ENCODE peak calls at places on chromosomes 13 and 19, in seven cellular contexts. E, W, T, S, V, R and X are unnamed samples.

GRCh38 chr13:20394506-20394905 is 131.2 kb downstream of the CRYL1 start:
- DNase-seq in R (no peak), V (no peak), E (no peak), T (no peak), W (no peak), S (no peak), X (no peak)

GRCh38 chr13:67395577-67395976 is 165.4 kb upstream of the PCDH9 start:
- DNase-seq in W (no peak), V (no peak), S (no peak), R (no peak), T (no peak), E (no peak), X (no peak)

GRCh38 chr19:17076539-17076919 is 952 bp downstream of the MYO9B start:
- DNase-seq in T (no peak), V (no peak), E (peak; percentile 46), S (no peak), R (peak; percentile 33), W (no peak), X (no peak)

GRCh38 chr13:34019870-34020269 is 201.9 kb downstream of the RFC3 start:
- DNase-seq in S (no peak), T (no peak), V (no peak), E (peak; percentile 36), W (no peak), R (peak; percentile 55), X (no peak)

GRCh38 chr13:78147905-78148304 is 229.3 kb upstream of the EDNRB start:
- DNase-seq in S (no peak), R (peak; percentile 91), W (no peak), E (peak; percentile 88), T (peak; percentile 84), V (peak; percentile 25), X (no peak)

GRCh38 chr19:46040125-46040524 is 677 bp downstream of the IGFL4 start:
- DNase-seq in E (no peak), T (no peak), V (no peak), R (no peak), W (no peak), S (no peak), X (no peak)

GRCh38 chr13:71018544-71018943 is 848.5 kb downstream of the DACH1 start:
- DNase-seq in V (no peak), E (no peak), T (no peak), W (no peak), S (no peak), R (no peak), X (no peak)

GRCh38 chr19:17184381-17184841 is 30.7 kb upstream of the USE1 start:
- DNase-seq in V (peak; percentile 39), W (no peak), S (no peak), R (peak; percentile 33), E (no peak), T (peak; percentile 7), X (no peak)

GRCh38 chr19:48023011-48023410 is 20.9 kb downstream of the CABP5 start:
- DNase-seq in V (no peak), E (no peak), S (no peak), W (no peak), T (no peak), R (no peak), X (no peak)

GRCh38 chr13:67075239-67075638 is 154.9 kb downstream of the PCDH9 start:
- DNase-seq in E (no peak), R (no peak), T (peak; percentile 15), W (no peak), V (no peak), S (no peak), X (no peak)

GRCh38 chr19:52665047-52665446 is 26.9 kb upstream of the ZNF83 start:
- DNase-seq in V (no peak), E (no peak), R (no peak), S (no peak), W (no peak), T (no peak), X (no peak)

GRCh38 chr13:107209811-107210210 is 641.9 kb upstream of the ARGLU1 start:
- DNase-seq in E (no peak), R (no peak), W (no peak), S (no peak), T (peak; percentile 80), V (peak; percentile 67), X (no peak)

GRCh38 chr19:28694812-28695211 is 518.1 kb downstream of the UQCRFS1 start:
- DNase-seq in E (peak; percentile 82), R (peak; percentile 70), V (no peak), W (no peak), T (no peak), S (no peak), X (no peak)

GRCh38 chr19:14300281-14300680 is 81.0 kb upstream of the ADGRE5 start:
- DNase-seq in W (no peak), S (peak; percentile 54), V (no peak), E (peak; percentile 64), T (no peak), R (no peak), X (no peak)

GRCh38 chr13:103102482-103102881 is 36.3 kb upstream of the SLC10A2 start:
- DNase-seq in E (peak; percentile 79), W (no peak), T (no peak), S (no peak), V (no peak), R (no peak), X (no peak)

GRCh38 chr13:98509271-98510155 is 67.4 kb downstream of the STK24 start:
- DNase-seq in S (no peak), R (peak; percentile 71), T (peak; percentile 92), E (peak; percentile 59), V (peak; percentile 90), W (no peak), X (no peak)

GRCh38 chr13:110208116-110208515 is 98.8 kb downstream of the COL4A1 start:
- DNase-seq in V (no peak), S (no peak), T (no peak), E (no peak), R (no peak), W (no peak), X (no peak)

GRCh38 chr13:95485045-95485517 is 67.4 kb upstream of the CLDN10 start:
- DNase-seq in T (peak; percentile 42), R (peak; percentile 33), W (no peak), E (peak; percentile 42), V (no peak), S (no peak), X (no peak)

GRCh38 chr19:19445911-19446361 is 40.5 kb downstream of the GATAD2A start:
- DNase-seq in E (no peak), V (no peak), T (peak; percentile 40), S (no peak), R (no peak), W (no peak), X (no peak)

GRCh38 chr13:71320452-71320851 is 546.6 kb downstream of the DACH1 start:
- DNase-seq in V (peak; percentile 14), E (peak; percentile 46), S (no peak), W (no peak), T (peak; percentile 41), R (peak; percentile 68), X (no peak)

GRCh38 chr19:48588670-48589399 is 17.7 kb upstream of the SPACA4 start:
- DNase-seq in S (peak; percentile 91), V (peak; percentile 85), E (peak; percentile 91), T (peak; percentile 78), W (peak; percentile 79), R (peak; percentile 98), X (peak; percentile 78)

GRCh38 chr19:46859637-46860124 is 1.1 kb upstream of the ARHGAP35 start:
- DNase-seq in S (no peak), R (no peak), V (no peak), W (no peak), E (no peak), T (peak; percentile 55), X (no peak)

GRCh38 chr19:639251-640155 is at the start of gene FGF22:
- DNase-seq in T (peak; percentile 74), E (peak; percentile 90), S (peak; percentile 90), V (peak; percentile 88), R (peak; percentile 92), W (no peak), X (peak; percentile 86)

GRCh38 chr19:3520166-3521103 is 14.3 kb downstream of the FZR1 start:
- DNase-seq in T (no peak), R (peak; percentile 100), S (peak; percentile 72), W (no peak), V (no peak), E (peak; percentile 60), X (no peak)

GRCh38 chr19:48413879-48414623 is 20.6 kb downstream of the GRIN2D start:
- DNase-seq in V (peak; percentile 31), R (no peak), E (peak; percentile 61), S (peak; percentile 68), W (no peak), T (peak; percentile 43), X (no peak)

GRCh38 chr13:25920277-25920676 is 131.5 kb downstream of the SHISA2 start:
- DNase-seq in E (no peak), V (no peak), S (no peak), R (no peak), T (no peak), W (no peak), X (no peak)
- H3K27me3 ChIP-seq in E (no peaks in the 10 kb centered on the region), V (peaks cover 8% of the 10 kb centered on the region), S (no peaks in the 10 kb centered on the region), R (no peaks in the 10 kb centered on the region), T (no peaks in the 10 kb centered on the region), W (no peaks in the 10 kb centered on the region), X (peaks cover 17% of the 10 kb centered on the region)

GRCh38 chr13:74025369-74025768 is 108.8 kb downstream of the KLF12 start:
- DNase-seq in W (no peak), R (no peak), V (no peak), S (no peak), E (no peak), T (no peak), X (no peak)
- H3K9ac ChIP-seq in W (no peak overlapping the region), R (no peak overlapping the region), V (no peak overlapping the region), S (no peak overlapping the region), E (no peak overlapping the region), T (no peak overlapping the region), X (no peak overlapping the region)

DNA sequence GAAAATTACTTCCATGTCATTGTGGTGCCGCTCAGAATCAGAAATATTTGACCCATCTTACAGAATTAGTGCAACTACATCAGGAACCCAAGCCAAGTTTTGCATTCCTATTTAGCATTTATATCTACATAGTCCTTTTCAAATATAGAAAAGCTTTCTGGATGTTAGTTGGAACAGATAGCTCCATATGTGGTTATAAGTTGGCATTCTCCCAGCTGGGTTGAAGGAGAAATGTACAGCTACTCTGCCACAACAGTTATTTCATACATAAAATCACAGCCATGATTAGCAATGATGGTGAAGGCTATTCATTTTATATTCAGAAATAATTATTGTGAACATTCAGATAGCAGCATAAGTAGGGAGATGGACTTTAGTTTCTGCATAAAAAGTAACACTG is 28.2 kb downstream of the HPN start:
- DNase-seq in V (no peak), T (peak; percentile 8), W (no peak), S (no peak), E (no peak), R (no peak), X (no peak)
- H3K23ac ChIP-seq in V (no peak overlapping the region), T (no peak overlapping the region), W (no peak overlapping the region), S (no peak overlapping the region), E (no peak overlapping the region), R (no peak overlapping the region), X (no peak overlapping the region)

DNA sequence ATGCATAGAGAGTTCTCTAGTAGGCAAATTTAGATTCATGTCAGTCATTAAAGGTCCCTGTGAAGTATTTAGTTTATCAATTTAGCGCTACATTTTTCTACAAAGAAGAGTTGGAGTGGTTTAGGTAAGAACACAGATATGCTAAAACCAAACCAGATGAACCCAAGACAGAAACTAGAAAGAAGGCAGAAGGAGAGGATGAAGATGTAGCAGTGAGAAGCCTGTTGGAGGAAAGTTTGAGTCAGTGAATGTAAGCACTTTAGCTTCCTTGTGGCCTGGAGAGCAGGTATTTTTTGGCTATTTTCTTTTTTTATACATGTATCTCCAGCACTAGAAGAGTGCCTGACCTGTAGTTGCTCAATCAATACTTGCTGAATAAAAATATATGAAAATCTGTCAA is 223.7 kb downstream of the KCNRG start:
- DNase-seq in S (no peak), T (no peak), V (no peak), R (no peak), E (no peak), W (no peak), X (no peak)
- H3K27me3 ChIP-seq in S (no peaks in the 10 kb centered on the region), T (peaks cover 22% of the 10 kb centered on the region), V (no peaks in the 10 kb centered on the region), R (no peaks in the 10 kb centered on the region), E (no peaks in the 10 kb centered on the region), W (no peaks in the 10 kb centered on the region), X (no peaks in the 10 kb centered on the region)